ENCODE peak calls at places on chromosomes 3 and 15, in six cellular contexts. One of them, this sample, is unnamed.
A peak's percentile ranks its signal among the peaks of the same experiment; 100 is the strongest.

GRCh38 chr15:77030042-77030927 is 35.4 kb downstream of the PSTPIP1 start:
- DNase-seq in breast epithelium: no peak
- DNase-seq in body of pancreas: peak; percentile 11
- DNase-seq in Peyer's patch: peak; percentile 14
- DNase-seq in testis: peak; percentile 12
- DNase-seq in NB4: peak; percentile 55
- DNase-seq in this sample: no peak

GRCh38 chr15:75043509-75044257 is 20.3 kb downstream of the PPCDC start:
- DNase-seq in testis: peak; percentile 99
- DNase-seq in body of pancreas: peak; percentile 93
- DNase-seq in breast epithelium: peak; percentile 77
- DNase-seq in Peyer's patch: peak; percentile 84
- DNase-seq in NB4: peak; percentile 90
- DNase-seq in this sample: peak; percentile 96

GRCh38 chr15:92268900-92269299 is 124.8 kb upstream of the ST8SIA2 start:
- DNase-seq in Peyer's patch: no peak
- DNase-seq in NB4: no peak
- DNase-seq in testis: no peak
- DNase-seq in body of pancreas: no peak
- DNase-seq in breast epithelium: no peak
- DNase-seq in this sample: no peak

GRCh38 chr15:93997071-93997658 is 234.2 kb upstream of the MCTP2 start:
- DNase-seq in Peyer's patch: no peak
- DNase-seq in testis: no peak
- DNase-seq in breast epithelium: no peak
- DNase-seq in body of pancreas: no peak
- DNase-seq in NB4: peak; percentile 27
- DNase-seq in this sample: no peak

GRCh38 chr3:142578309-142579223 is at the start of gene ATR:
- DNase-seq in Peyer's patch: peak; percentile 95
- DNase-seq in breast epithelium: peak; percentile 95
- DNase-seq in NB4: peak; percentile 98
- DNase-seq in body of pancreas: peak; percentile 97
- DNase-seq in testis: peak; percentile 97
- DNase-seq in this sample: peak; percentile 97

GRCh38 chr15:28219116-28219515 is 102.9 kb downstream of the HERC2 start:
- DNase-seq in Peyer's patch: no peak
- DNase-seq in breast epithelium: no peak
- DNase-seq in testis: no peak
- DNase-seq in body of pancreas: no peak
- DNase-seq in NB4: no peak
- DNase-seq in this sample: no peak

GRCh38 chr3:96814581-96815567 is at the start of gene EPHA6:
- DNase-seq in breast epithelium: no peak
- DNase-seq in NB4: no peak
- DNase-seq in Peyer's patch: no peak
- DNase-seq in testis: no peak
- DNase-seq in body of pancreas: no peak
- DNase-seq in this sample: no peak

GRCh38 chr15:67033521-67033920 is 31.9 kb upstream of the SMAD3 start:
- DNase-seq in body of pancreas: no peak
- DNase-seq in testis: no peak
- DNase-seq in breast epithelium: no peak
- DNase-seq in NB4: peak; percentile 58
- DNase-seq in Peyer's patch: no peak
- DNase-seq in this sample: no peak

GRCh38 chr3:151327571-151328198 is 1.7 kb downstream of the P2RY13 start:
- DNase-seq in NB4: peak; percentile 34
- DNase-seq in testis: no peak
- DNase-seq in body of pancreas: no peak
- DNase-seq in Peyer's patch: no peak
- DNase-seq in breast epithelium: no peak
- DNase-seq in this sample: no peak

GRCh38 chr3:136612512-136612911 is 139.7 kb downstream of the STAG1 start:
- DNase-seq in breast epithelium: no peak
- DNase-seq in body of pancreas: no peak
- DNase-seq in testis: no peak
- DNase-seq in NB4: no peak
- DNase-seq in Peyer's patch: no peak
- DNase-seq in this sample: no peak

GRCh38 chr3:128620268-128620691 is 30.3 kb downstream of the RPN1 start:
- DNase-seq in NB4: peak; percentile 77
- DNase-seq in breast epithelium: peak; percentile 40
- DNase-seq in Peyer's patch: no peak
- DNase-seq in body of pancreas: no peak
- DNase-seq in testis: no peak
- DNase-seq in this sample: peak; percentile 30

GRCh38 chr3:29914861-29915524 is 634.1 kb downstream of the RBMS3 start:
- DNase-seq in testis: no peak
- DNase-seq in body of pancreas: no peak
- DNase-seq in Peyer's patch: no peak
- DNase-seq in breast epithelium: no peak
- DNase-seq in NB4: no peak
- DNase-seq in this sample: no peak

GRCh38 chr15:29952245-29952644 is 130.0 kb upstream of the TJP1 start:
- DNase-seq in Peyer's patch: no peak
- DNase-seq in NB4: no peak
- DNase-seq in body of pancreas: no peak
- DNase-seq in breast epithelium: no peak
- DNase-seq in testis: peak; percentile 49
- DNase-seq in this sample: no peak

GRCh38 chr3:50256978-50257890 is 11.7 kb upstream of the SEMA3B start:
- DNase-seq in breast epithelium: no peak
- DNase-seq in NB4: peak; percentile 62
- DNase-seq in Peyer's patch: no peak
- DNase-seq in body of pancreas: no peak
- DNase-seq in testis: peak; percentile 53
- DNase-seq in this sample: peak; percentile 66

GRCh38 chr3:21502631-21503030 is 248.4 kb downstream of the ZNF385D start:
- DNase-seq in NB4: no peak
- DNase-seq in breast epithelium: no peak
- DNase-seq in testis: no peak
- DNase-seq in Peyer's patch: no peak
- DNase-seq in body of pancreas: no peak
- DNase-seq in this sample: no peak

GRCh38 chr3:89947357-89947954 is 840.0 kb downstream of the EPHA3 start:
- DNase-seq in Peyer's patch: no peak
- DNase-seq in breast epithelium: no peak
- DNase-seq in testis: no peak
- DNase-seq in NB4: no peak
- DNase-seq in body of pancreas: no peak
- DNase-seq in this sample: no peak

GRCh38 chr3:8954938-8955763 is 8.1 kb downstream of the RAD18 start:
- DNase-seq in breast epithelium: no peak
- DNase-seq in NB4: peak; percentile 93
- DNase-seq in Peyer's patch: no peak
- DNase-seq in testis: no peak
- DNase-seq in body of pancreas: no peak
- DNase-seq in this sample: no peak

GRCh38 chr3:136042608-136043221 is 77.2 kb downstream of the PPP2R3A start:
- DNase-seq in body of pancreas: no peak
- DNase-seq in NB4: peak; percentile 51
- DNase-seq in Peyer's patch: no peak
- DNase-seq in testis: no peak
- DNase-seq in breast epithelium: no peak
- DNase-seq in this sample: peak; percentile 66

DNA sequence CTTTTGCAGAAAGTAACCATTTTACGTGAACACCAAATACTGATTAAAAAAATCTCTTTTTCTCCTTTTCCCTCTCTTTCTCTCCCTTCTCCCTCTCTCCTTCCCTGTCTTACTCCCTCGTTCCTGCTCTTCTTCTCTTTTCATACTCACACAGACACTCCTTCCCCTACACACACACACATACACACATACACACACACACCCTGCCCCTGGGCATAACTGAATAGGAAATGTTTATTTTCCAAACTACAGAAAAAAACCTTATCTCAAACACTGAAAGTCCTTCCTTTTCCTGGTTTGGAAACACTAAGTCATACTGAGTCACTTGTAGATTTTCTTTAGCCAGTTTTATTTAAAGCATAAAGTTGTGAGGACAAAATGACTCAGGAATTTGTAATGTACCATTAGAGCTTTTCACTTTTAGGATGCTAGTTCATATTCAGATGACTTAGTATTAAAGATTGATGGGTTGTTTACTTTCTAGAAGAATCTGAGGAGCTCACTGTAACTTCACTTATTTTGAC is 62.4 kb downstream of the MBNL1 start:
- DNase-seq in NB4: no peak
- DNase-seq in body of pancreas: no peak
- DNase-seq in breast epithelium: no peak
- DNase-seq in testis: no peak
- DNase-seq in Peyer's patch: no peak
- DNase-seq in this sample: peak; percentile 78
- TF ChIP-seq POLR2A in NB4: no peak
- TF ChIP-seq POLR2A in body of pancreas: no peak
- TF ChIP-seq POLR2A in breast epithelium: no peak
- TF ChIP-seq POLR2A in testis: no peak
- TF ChIP-seq POLR2A in Peyer's patch: no peak
- TF ChIP-seq POLR2A in this sample: no peak

GRCh38 chr15:90934949-90935751 is at the start of gene UNC45A:
- DNase-seq in Peyer's patch: peak; percentile 97
- DNase-seq in NB4: peak; percentile 90
- DNase-seq in breast epithelium: peak; percentile 90
- DNase-seq in testis: peak; percentile 95
- DNase-seq in body of pancreas: peak; percentile 95
- DNase-seq in this sample: peak; percentile 90
- TF ChIP-seq POLR2A in Peyer's patch: peak; percentile 93
- TF ChIP-seq POLR2A in NB4: peak; percentile 70
- TF ChIP-seq POLR2A in breast epithelium: no peak
- TF ChIP-seq POLR2A in testis: no peak
- TF ChIP-seq POLR2A in body of pancreas: peak; percentile 90
- TF ChIP-seq POLR2A in this sample: peak; percentile 30

GRCh38 chr15:39581501-39582285 is 814 bp downstream of the THBS1 start:
- DNase-seq in Peyer's patch: no peak
- DNase-seq in breast epithelium: peak; percentile 71
- DNase-seq in body of pancreas: peak; percentile 72
- DNase-seq in NB4: peak; percentile 31
- DNase-seq in testis: peak; percentile 67
- DNase-seq in this sample: no peak

GRCh38 chr15:39582286-39582976 is 1.6 kb downstream of the THBS1 start:
- DNase-seq in NB4: no peak
- DNase-seq in Peyer's patch: no peak
- DNase-seq in testis: no peak
- DNase-seq in body of pancreas: no peak
- DNase-seq in breast epithelium: no peak
- DNase-seq in this sample: no peak

GRCh38 chr15:39580117-39580629 is 706 bp upstream of the THBS1 start:
- DNase-seq in testis: peak; percentile 96
- DNase-seq in Peyer's patch: peak; percentile 66
- DNase-seq in NB4: peak; percentile 86
- DNase-seq in body of pancreas: peak; percentile 92
- DNase-seq in breast epithelium: peak; percentile 93
- DNase-seq in this sample: peak; percentile 79

GRCh38 chr15:39579487-39580116 is 1.3 kb upstream of the THBS1 start:
- DNase-seq in breast epithelium: peak; percentile 66
- DNase-seq in NB4: no peak
- DNase-seq in Peyer's patch: peak; percentile 23
- DNase-seq in body of pancreas: peak; percentile 50
- DNase-seq in testis: peak; percentile 63
- DNase-seq in this sample: no peak

GRCh38 chr15:39580630-39581500 is at the start of gene THBS1:
- DNase-seq in NB4: peak; percentile 49
- DNase-seq in breast epithelium: peak; percentile 82
- DNase-seq in Peyer's patch: peak; percentile 44
- DNase-seq in testis: peak; percentile 67
- DNase-seq in body of pancreas: peak; percentile 70
- DNase-seq in this sample: peak; percentile 38
- TF ChIP-seq POLR2A in NB4: no peak
- TF ChIP-seq POLR2A in breast epithelium: peak; percentile 88
- TF ChIP-seq POLR2A in Peyer's patch: peak; percentile 89
- TF ChIP-seq POLR2A in testis: no peak
- TF ChIP-seq POLR2A in body of pancreas: peak; percentile 89
- TF ChIP-seq POLR2A in this sample: no peak

GRCh38 chr3:64687381-64687780 is 419 bp downstream of the ADAMTS9 start:
- DNase-seq in testis: no peak
- DNase-seq in NB4: no peak
- DNase-seq in Peyer's patch: no peak
- DNase-seq in breast epithelium: no peak
- DNase-seq in body of pancreas: peak; percentile 18
- DNase-seq in this sample: peak; percentile 35

GRCh38 chr3:64685800-64686445 is 1.9 kb downstream of the ADAMTS9 start:
- DNase-seq in testis: peak; percentile 87
- DNase-seq in Peyer's patch: peak; percentile 24
- DNase-seq in breast epithelium: peak; percentile 78
- DNase-seq in body of pancreas: peak; percentile 76
- DNase-seq in NB4: no peak
- DNase-seq in this sample: peak; percentile 50

GRCh38 chr3:64686446-64686908 is 1.3 kb downstream of the ADAMTS9 start:
- DNase-seq in breast epithelium: no peak
- DNase-seq in body of pancreas: peak; percentile 22
- DNase-seq in Peyer's patch: no peak
- DNase-seq in NB4: no peak
- DNase-seq in testis: peak; percentile 35
- DNase-seq in this sample: peak; percentile 33

GRCh38 chr3:64685331-64685799 is 2.4 kb downstream of the ADAMTS9 start:
- DNase-seq in body of pancreas: peak; percentile 25
- DNase-seq in Peyer's patch: no peak
- DNase-seq in NB4: no peak
- DNase-seq in breast epithelium: no peak
- DNase-seq in testis: peak; percentile 41
- DNase-seq in this sample: no peak

DNA sequence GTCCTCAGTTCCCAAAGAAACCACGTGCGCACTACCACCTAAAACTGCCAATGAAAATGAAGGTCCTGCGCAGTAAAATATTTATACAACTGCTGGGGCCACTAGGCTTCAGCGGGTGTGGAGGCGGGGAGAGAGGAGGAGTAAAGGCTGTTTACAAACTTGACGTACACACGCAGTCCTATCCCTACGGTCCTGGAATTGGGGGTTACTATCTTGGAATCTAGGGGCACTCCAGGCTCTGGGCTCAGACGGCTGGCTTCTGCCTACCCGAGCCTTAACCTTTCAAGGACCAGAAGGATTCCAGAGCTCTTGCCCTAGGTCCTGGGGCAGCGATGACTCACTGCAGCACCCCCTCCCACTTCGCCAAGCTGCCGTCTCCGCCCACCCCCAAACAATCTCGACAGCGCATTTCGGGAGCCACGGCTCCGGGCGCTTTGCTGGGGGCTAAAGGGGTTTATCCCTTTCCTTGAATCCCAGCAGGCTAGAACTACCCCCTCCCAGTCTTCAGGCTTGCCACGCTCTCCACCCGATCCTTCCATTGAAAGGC is 3.0 kb downstream of the ADAMTS9 start:
- DNase-seq in NB4: no peak
- DNase-seq in breast epithelium: no peak
- DNase-seq in Peyer's patch: no peak
- DNase-seq in body of pancreas: peak; percentile 28
- DNase-seq in testis: peak; percentile 62
- DNase-seq in this sample: no peak
- TF ChIP-seq POLR2A in NB4: no peak
- TF ChIP-seq POLR2A in breast epithelium: no peak
- TF ChIP-seq POLR2A in Peyer's patch: no peak
- TF ChIP-seq POLR2A in body of pancreas: peak; percentile 34
- TF ChIP-seq POLR2A in testis: no peak
- TF ChIP-seq POLR2A in this sample: no peak